ENCODE peak calls at places on chromosomes 5 and 9, in ten cellular contexts. V is IMR-90, D is OCI-LY7, I is H1, K is GM23248, S is neural progenitor cell, G is H9, P is keratinocyte, O is Karpas-422, Y is A549. A is an unnamed sample.

GRCh38 chr5:60763061-60763460 is 63.1 kb upstream of the DEPDC1B start:
- DNase-seq in I (no peak), K (no peak), S (no peak), O (no peak), G (no peak), D (no peak), V (no peak), Y (no peak), P (no peak), A (no peak)

GRCh38 chr5:155389498-155389897 is 375.9 kb downstream of the KIF4B start:
- DNase-seq in Y (no peak), K (no peak), I (no peak), S (no peak), D (no peak), P (no peak), O (no peak), V (no peak), G (no peak), A (no peak)

GRCh38 chr5:172858990-172859811 is 25.1 kb downstream of the ERGIC1 start:
- DNase-seq in K (peak; percentile 91), Y (peak; percentile 86), I (no peak), V (peak; percentile 93), O (no peak), D (no peak), P (no peak), S (no peak), G (no peak), A (no peak)

GRCh38 chr5:135335031-135335828 is 63.8 kb downstream of the MACROH2A1 start:
- DNase-seq in S (no peak), O (no peak), V (peak; percentile 30), I (no peak), P (no peak), Y (no peak), K (peak; percentile 27), G (no peak), D (no peak), A (no peak)

GRCh38 chr9:80881350-80881749 is 808.0 kb downstream of the TLE1 start:
- DNase-seq in P (no peak), O (no peak), K (no peak), I (no peak), G (no peak), D (no peak), S (no peak), V (no peak), Y (no peak), A (no peak)

GRCh38 chr5:151897017-151897552 is 27.6 kb downstream of the GLRA1 start:
- DNase-seq in D (no peak), S (no peak), I (no peak), V (no peak), P (no peak), Y (no peak), K (no peak), G (no peak), O (no peak), A (no peak)

GRCh38 chr9:87193925-87194380 is 246.6 kb upstream of the GAS1 start:
- DNase-seq in Y (no peak), G (no peak), K (peak; percentile 89), O (no peak), P (no peak), S (no peak), V (peak; percentile 94), I (no peak), D (no peak), A (no peak)

GRCh38 chr9:69071059-69071458 is 35.5 kb downstream of the FXN start:
- DNase-seq in I (no peak), Y (no peak), G (no peak), O (no peak), S (no peak), P (no peak), K (no peak), D (no peak), V (no peak), A (no peak)

GRCh38 chr5:131379723-131380122 is 115.9 kb downstream of the CDC42SE2 start:
- DNase-seq in I (no peak), Y (peak; percentile 83), K (no peak), O (no peak), D (peak; percentile 72), S (no peak), P (no peak), G (no peak), V (peak; percentile 79), A (peak; percentile 48)

GRCh38 chr5:155254399-155254798 is 240.8 kb downstream of the KIF4B start:
- DNase-seq in P (no peak), I (no peak), O (no peak), S (no peak), D (no peak), K (no peak), Y (no peak), G (no peak), V (no peak), A (no peak)

GRCh38 chr9:12956805-12957204 is 182.0 kb downstream of the LURAP1L start:
- DNase-seq in Y (no peak), V (no peak), S (no peak), G (no peak), I (no peak), D (no peak), O (no peak), K (no peak), P (no peak), A (no peak)

GRCh38 chr5:133051547-133052316 is at the start of gene HSPA4:
- DNase-seq in P (peak; percentile 95), Y (peak; percentile 99), I (peak; percentile 96), D (peak; percentile 100), K (peak; percentile 100), O (peak; percentile 100), G (peak; percentile 98), S (peak; percentile 100), V (peak; percentile 99), A (peak; percentile 98)
- H3K4me1 ChIP-seq in P (peaks cover 20% of the 10 kb centered on the region), Y (peaks cover 54% of the 10 kb centered on the region), I (peaks cover 2% of the 10 kb centered on the region), D (peaks cover 38% of the 10 kb centered on the region), K (peaks cover 20% of the 10 kb centered on the region), O (peaks cover 38% of the 10 kb centered on the region), G (peaks cover 2% of the 10 kb centered on the region), S (peaks cover 17% of the 10 kb centered on the region), V (peaks cover 5% of the 10 kb centered on the region), A (peaks cover 46% of the 10 kb centered on the region)

GRCh38 chr9:137671196-137671538 is 52.4 kb downstream of the EHMT1 start:
- DNase-seq in Y (no peak), S (no peak), D (no peak), V (no peak), K (no peak), P (no peak), O (no peak), I (no peak), G (no peak), A (no peak)

GRCh38 chr9:137669261-137669672 is 50.5 kb downstream of the EHMT1 start:
- DNase-seq in I (no peak), V (no peak), S (peak; percentile 50), P (no peak), Y (peak; percentile 45), O (peak; percentile 54), D (no peak), K (no peak), G (no peak), A (no peak)

GRCh38 chr9:137671721-137672120 is 52.9 kb downstream of the EHMT1 start:
- DNase-seq in O (no peak), K (no peak), I (no peak), P (no peak), S (no peak), D (no peak), G (no peak), Y (no peak), V (no peak), A (no peak)

GRCh38 chr9:137668203-137668602 is 49.4 kb downstream of the EHMT1 start:
- DNase-seq in O (no peak), I (no peak), Y (no peak), D (no peak), S (no peak), V (no peak), K (no peak), P (no peak), G (no peak), A (no peak)

DNA sequence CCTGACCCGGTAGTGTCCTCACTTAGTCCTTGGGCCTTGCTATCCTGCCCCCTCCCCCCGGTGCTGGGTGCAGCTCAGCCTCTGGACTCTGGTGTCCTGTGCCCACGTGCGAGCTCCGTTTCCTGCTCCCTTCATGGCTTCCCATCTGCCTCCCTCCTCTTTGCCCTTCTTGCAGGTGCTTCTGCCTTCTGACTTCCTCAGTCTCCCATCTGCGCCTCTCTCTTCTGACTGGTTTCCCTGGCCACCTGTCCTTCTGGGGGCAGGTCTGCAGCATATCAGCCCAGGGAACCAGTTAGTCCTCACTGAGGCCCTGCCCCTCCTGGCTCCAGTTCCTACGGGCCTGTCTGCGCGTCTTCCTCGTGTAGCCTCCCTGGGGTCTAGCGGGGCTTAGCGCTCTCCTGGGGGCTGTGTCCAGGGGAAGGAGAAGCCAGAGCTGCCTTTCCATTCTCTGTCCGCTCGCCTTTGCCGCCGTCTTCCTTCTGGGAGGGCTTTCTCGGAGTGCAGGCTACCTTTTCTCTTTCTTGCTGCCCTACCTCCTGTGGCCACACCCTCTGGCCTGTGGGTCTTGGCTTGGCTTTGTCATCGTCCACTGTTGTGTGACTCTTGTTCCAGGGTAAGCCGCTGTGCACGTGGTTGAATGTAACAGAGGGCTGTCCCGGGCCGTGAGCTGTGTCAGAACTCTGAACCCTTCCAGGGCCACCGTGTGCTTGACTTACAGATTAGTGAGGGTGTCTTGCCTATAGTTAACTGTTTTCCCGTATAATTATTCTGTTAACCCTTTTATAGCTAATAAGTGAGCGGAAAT is 51.8 kb downstream of the EHMT1 start:
- DNase-seq in K (peak; percentile 60), S (peak; percentile 85), I (peak; percentile 69), P (no peak), D (peak; percentile 71), V (no peak), Y (no peak), O (no peak), G (peak; percentile 61), A (no peak)
- H3K4me2 ChIP-seq in K (no peak overlapping the region), S (peak overlapping the region; percentile 79), I (peak overlapping the region; percentile 48), P (no peak overlapping the region), D (peak overlapping the region; percentile 81), V (no peak overlapping the region), Y (no peak overlapping the region), O (no peak overlapping the region), G (no peak overlapping the region), A (no peak overlapping the region)

DNA sequence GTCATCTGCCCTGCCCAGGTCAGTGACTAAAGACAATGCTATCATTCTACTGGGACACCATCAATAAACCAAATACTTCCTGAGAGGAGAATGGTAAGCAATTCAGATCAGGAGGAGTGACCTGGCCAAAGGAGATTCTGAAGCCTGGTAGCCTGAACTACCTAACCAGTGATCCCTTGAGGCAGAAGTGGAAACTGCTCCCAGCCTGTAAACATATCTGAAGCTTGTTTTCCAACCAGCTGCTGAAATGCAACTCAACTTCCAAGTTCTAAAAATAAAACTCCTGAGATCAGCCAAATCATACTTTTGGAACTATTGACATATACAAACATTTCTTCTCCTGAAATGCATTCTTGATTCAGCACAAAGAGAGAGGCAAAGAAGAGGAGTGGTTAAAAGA is 204.1 kb downstream of the EBF1 start:
- DNase-seq in V (no peak), D (no peak), Y (peak; percentile 32), O (no peak), I (no peak), K (peak; percentile 28), G (no peak), S (no peak), P (no peak), A (no peak)
- H3K4me1 ChIP-seq in V (no peaks in the 10 kb centered on the region), D (peaks cover 24% of the 10 kb centered on the region), Y (peaks cover 14% of the 10 kb centered on the region), O (peaks cover 98% of the 10 kb centered on the region), I (no peaks in the 10 kb centered on the region), K (peaks cover 8% of the 10 kb centered on the region), G (no peaks in the 10 kb centered on the region), S (peaks cover 8% of the 10 kb centered on the region), P (no peaks in the 10 kb centered on the region), A (no peaks in the 10 kb centered on the region)

DNA sequence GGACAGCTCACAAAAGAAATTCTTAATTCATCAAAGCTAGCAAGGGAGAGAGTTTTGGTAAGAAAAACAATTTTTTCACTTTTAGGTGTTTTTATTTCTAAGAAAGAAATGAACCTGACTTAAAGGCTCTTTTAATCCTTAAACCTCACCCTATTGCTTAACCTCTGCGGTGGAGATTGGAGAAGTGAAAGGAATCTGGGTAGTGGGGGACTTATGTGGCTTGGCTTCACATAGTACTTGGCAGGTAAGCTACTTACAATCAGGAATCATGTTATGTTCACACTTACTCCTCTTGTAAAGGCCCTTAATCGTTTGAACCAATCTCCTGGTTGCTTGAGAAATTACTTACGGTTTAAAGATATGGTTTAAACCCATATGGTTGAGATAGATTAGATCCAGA is 104.8 kb downstream of the ISOC1 start:
- DNase-seq in Y (no peak), I (no peak), D (no peak), P (no peak), G (no peak), O (no peak), K (no peak), S (no peak), V (no peak), A (no peak)
- H3K4me2 ChIP-seq in Y (no peak overlapping the region), I (no peak overlapping the region), D (no peak overlapping the region), P (no peak overlapping the region), G (no peak overlapping the region), O (no peak overlapping the region), K (no peak overlapping the region), S (no peak overlapping the region), V (no peak overlapping the region), A (no peak overlapping the region)

A was measured in DND-41.